ENCODE peak calls at places on chromosomes 12 and 14, in four cellular contexts. W is GM23338, S is GM12878, L is tibial artery. Q is an unnamed sample.
A peak's percentile ranks its signal among the peaks of the same experiment; 100 is the strongest.

GRCh38 chr12:112584266-112584722 is 165.5 kb downstream of the PTPN11 start:
- DNase-seq in S (no peak), L (no peak), W (peak; percentile 89), Q (no peak)

GRCh38 chr12:31324845-31325523 is 966 bp downstream of the SINHCAF start:
- DNase-seq in W (peak; percentile 38), L (peak; percentile 79), S (no peak), Q (peak; percentile 58)

GRCh38 chr12:74903522-74903921 is 306.1 kb downstream of the KCNC2 start:
- DNase-seq in W (peak; percentile 77), L (no peak), S (no peak), Q (no peak)

GRCh38 chr12:21502164-21502496 is 541 bp downstream of the GOLT1B start:
- DNase-seq in L (no peak), W (no peak), S (peak; percentile 1), Q (no peak)

GRCh38 chr12:79012616-79013015 is 148.0 kb downstream of the SYT1 start:
- DNase-seq in W (no peak), L (no peak), S (no peak), Q (no peak)

GRCh38 chr12:124625867-124626675 is 58.7 kb upstream of the NCOR2 start:
- DNase-seq in L (peak; percentile 96), S (no peak), W (no peak), Q (peak; percentile 82)

GRCh38 chr12:88187571-88187970 is 45.5 kb downstream of the TMTC3 start:
- DNase-seq in L (no peak), W (no peak), S (no peak), Q (no peak)

GRCh38 chr12:70983692-70984091 is 63.2 kb upstream of the PTPRR start:
- DNase-seq in W (peak; percentile 79), L (no peak), S (no peak), Q (no peak)

GRCh38 chr12:16036073-16036472 is 124.9 kb downstream of the DERA start:
- DNase-seq in W (peak; percentile 34), L (no peak), S (no peak), Q (no peak)
- TF ChIP-seq CTCF in W (no peak), L (no peak), S (no peak), Q (no peak)

GRCh38 chr14:57869530-57870088 is 3.7 kb upstream of the SLC35F4 start:
- DNase-seq in L (no peak), W (peak; percentile 29), S (no peak), Q (no peak)

GRCh38 chr14:57866199-57866755 is 385 bp upstream of the SLC35F4 start:
- DNase-seq in W (peak; percentile 10), S (no peak), L (no peak), Q (no peak)

GRCh38 chr14:57863471-57863870 is 2.4 kb downstream of the SLC35F4 start:
- DNase-seq in L (no peak), W (no peak), S (no peak), Q (no peak)

GRCh38 chr14:57865066-57865449 is 834 bp downstream of the SLC35F4 start:
- DNase-seq in L (no peak), S (no peak), W (no peak), Q (no peak)

GRCh38 chr14:57865450-57866198 is at the start of gene SLC35F4:
- DNase-seq in W (peak; percentile 96), L (peak; percentile 64), S (no peak), Q (no peak)
- H3K4me3 ChIP-seq in W (peak within 1 kb of the TSS; percentile 80), L (peak within 1 kb of the TSS; percentile 36), S (no peak within 1 kb of the TSS), Q (no peak within 1 kb of the TSS)

GRCh38 chr12:49891476-49891875 is 12.2 kb downstream of the FAIM2 start:
- DNase-seq in L (no peak), S (no peak), W (no peak), Q (no peak)
- H3K4me1 ChIP-seq in L (peaks cover 3% of the 10 kb centered on the region), S (no peaks in the 10 kb centered on the region), W (peaks cover 8% of the 10 kb centered on the region), Q (peaks cover 2% of the 10 kb centered on the region)

GRCh38 chr12:76820888-76821482 is 57.1 kb downstream of the ZDHHC17 start:
- DNase-seq in L (no peak), S (no peak), W (peak; percentile 81), Q (no peak)
- TF ChIP-seq CTCF in L (peak; percentile 46), S (peak; percentile 25), W (peak; percentile 91), Q (no peak)